ENCODE peak calls at places on chromosomes 12 and 14, in eight cellular contexts. S is PC-9, N is HL-60, U is GM13976, C is dorsolateral prefrontal cortex, X is glutamatergic neuron, D is epithelial cell of esophagus, F is heart right ventricle. P is an unnamed sample.

GRCh38 chr12:111429760-111430417 is 24.2 kb downstream of the SH2B3 start:
- DNase-seq in S (no peak), N (no peak), X (no peak), F (no peak), U (peak; percentile 61), C (no peak), D (no peak), P (peak; percentile 59)

GRCh38 chr12:989751-990278 is 1.2 kb upstream of the ERC1 start:
- DNase-seq in C (peak; percentile 20), D (peak; percentile 49), N (no peak), F (peak; percentile 13), U (no peak), X (peak; percentile 31), S (no peak), P (no peak)

GRCh38 chr12:108722992-108723766 is 8.1 kb downstream of the CORO1C start:
- DNase-seq in X (no peak), F (no peak), C (no peak), S (peak; percentile 92), N (no peak), U (no peak), D (peak; percentile 83), P (no peak)

GRCh38 chr12:56315256-56315625 is 547 bp downstream of the CNPY2 start:
- DNase-seq in C (peak; percentile 68), U (peak; percentile 31), F (peak; percentile 11), N (no peak), S (no peak), X (no peak), D (peak; percentile 22), P (no peak)

GRCh38 chr12:54338682-54339296 is 13.9 kb downstream of the COPZ1 start:
- DNase-seq in S (no peak), N (no peak), C (no peak), X (no peak), F (no peak), U (no peak), D (no peak), P (no peak)

GRCh38 chr12:42859612-42860011 is 270.1 kb upstream of the PRICKLE1 start:
- DNase-seq in X (no peak), C (peak; percentile 13), N (no peak), D (no peak), S (no peak), F (no peak), U (no peak), P (no peak)

GRCh38 chr14:104075530-104076151 is 9.9 kb upstream of the ASPG start:
- DNase-seq in X (peak; percentile 23), C (no peak), N (no peak), U (no peak), D (peak; percentile 18), S (no peak), F (no peak), P (no peak)

GRCh38 chr14:88798161-88798560 is 5.4 kb upstream of the EML5 start:
- DNase-seq in U (no peak), N (no peak), F (no peak), C (no peak), D (no peak), X (no peak), S (no peak), P (no peak)

GRCh38 chr14:75769047-75769685 is 108.1 kb downstream of the TTLL5 start:
- DNase-seq in F (no peak), X (no peak), S (no peak), U (peak; percentile 11), C (no peak), D (peak; percentile 7), N (no peak), P (peak; percentile 10)

GRCh38 chr14:69055125-69055524 is 76.0 kb upstream of the ACTN1 start:
- DNase-seq in C (no peak), N (no peak), U (no peak), X (no peak), F (no peak), S (peak; percentile 23), D (peak; percentile 29), P (no peak)

GRCh38 chr14:70789361-70789760 is 20.0 kb downstream of the MAP3K9 start:
- DNase-seq in F (no peak), X (no peak), C (no peak), D (peak; percentile 84), U (no peak), N (no peak), S (no peak), P (no peak)

GRCh38 chr14:99656171-99656570 is 11.2 kb downstream of the HHIPL1 start:
- DNase-seq in C (no peak), U (no peak), D (no peak), F (no peak), S (no peak), N (no peak), X (no peak), P (no peak)

GRCh38 chr12:125203145-125203765 is 138.0 kb downstream of the AACS start:
- DNase-seq in U (no peak), D (peak; percentile 11), F (no peak), C (no peak), X (no peak), N (no peak), S (no peak), P (no peak)

GRCh38 chr12:73445658-73446324 is 1091.8 kb upstream of the ATXN7L3B start:
- DNase-seq in F (no peak), U (no peak), C (no peak), N (no peak), X (no peak), S (no peak), D (no peak), P (no peak)

GRCh38 chr14:91867316-91867988 is at the start of gene TC2N:
- DNase-seq in S (no peak), U (no peak), X (no peak), F (no peak), D (no peak), N (no peak), C (no peak), P (no peak)

GRCh38 chr12:45234134-45234865 is 18.4 kb downstream of the ANO6 start:
- DNase-seq in U (no peak), C (no peak), F (peak; percentile 51), S (peak; percentile 97), X (no peak), N (no peak), D (peak; percentile 98), P (no peak)

GRCh38 chr12:102439391-102440108 is 40.8 kb downstream of the IGF1 start:
- DNase-seq in N (no peak), X (no peak), F (no peak), S (no peak), C (no peak), U (no peak), D (no peak), P (no peak)

GRCh38 chr12:31017535-31017934 is 56.1 kb upstream of the DDX11 start:
- DNase-seq in C (no peak), S (no peak), X (no peak), D (no peak), F (no peak), U (no peak), N (no peak), P (no peak)

GRCh38 chr12:118704517-118704916 is 276.8 kb upstream of the SRRM4 start:
- DNase-seq in N (no peak), X (no peak), S (no peak), F (no peak), C (peak; percentile 13), D (no peak), U (no peak), P (no peak)

GRCh38 chr12:1919284-1919683 is 832 bp upstream of the CACNA2D4 start:
- DNase-seq in C (peak; percentile 2), D (no peak), U (no peak), X (no peak), N (no peak), S (no peak), F (no peak), P (peak; percentile 10)

GRCh38 chr12:64252708-64253107 is 30.6 kb upstream of the KICS2 start:
- DNase-seq in X (no peak), N (no peak), D (peak; percentile 64), U (no peak), C (no peak), F (no peak), S (no peak), P (no peak)

GRCh38 chr14:79840068-79840467 is 371.2 kb downstream of the DIO2 start:
- DNase-seq in X (no peak), U (no peak), F (no peak), C (no peak), D (no peak), N (no peak), S (no peak), P (no peak)

DNA sequence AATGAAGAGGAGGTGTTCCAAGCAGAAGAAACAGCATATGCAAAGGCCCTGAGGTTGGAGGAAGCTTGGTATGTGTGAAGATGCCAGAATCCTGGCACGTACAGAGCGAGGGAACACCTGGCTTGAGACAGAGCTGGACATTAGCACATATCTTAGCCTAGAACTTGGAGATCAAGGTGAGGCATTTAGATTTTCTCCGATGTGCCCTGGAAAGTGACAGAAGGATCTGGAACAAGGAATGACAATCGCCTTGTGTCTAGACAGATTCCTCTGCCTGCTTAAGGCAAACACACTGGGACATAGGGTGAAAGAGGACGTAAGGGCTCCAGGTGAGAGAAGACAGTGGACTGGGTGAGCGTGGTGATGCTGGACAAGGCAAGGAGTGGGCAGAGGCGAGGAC is 32.2 kb upstream of the NOS1 start:
- DNase-seq in N (no peak), X (no peak), U (no peak), C (no peak), S (no peak), D (no peak), F (no peak), P (no peak)
- TF ChIP-seq CTCF in N (no peak), X (no peak), U (no peak), C (no peak), S (no peak), D (no peak), F (no peak), P (no peak)

GRCh38 chr14:93984987-93985410 is 8.6 kb upstream of the ASB2 start:
- DNase-seq in U (no peak), D (peak; percentile 27), N (no peak), S (no peak), F (peak; percentile 50), C (peak; percentile 82), X (peak; percentile 69), P (no peak)
- TF ChIP-seq CTCF in U (no peak), D (peak; percentile 24), N (peak; percentile 26), S (no peak), F (no peak), C (peak; percentile 30), X (peak; percentile 49), P (peak; percentile 29)

GRCh38 chr14:35895256-35895655 is 69.1 kb downstream of the BRMS1L start:
- DNase-seq in C (no peak), D (no peak), S (no peak), X (no peak), U (no peak), N (no peak), F (no peak), P (no peak)

DNA sequence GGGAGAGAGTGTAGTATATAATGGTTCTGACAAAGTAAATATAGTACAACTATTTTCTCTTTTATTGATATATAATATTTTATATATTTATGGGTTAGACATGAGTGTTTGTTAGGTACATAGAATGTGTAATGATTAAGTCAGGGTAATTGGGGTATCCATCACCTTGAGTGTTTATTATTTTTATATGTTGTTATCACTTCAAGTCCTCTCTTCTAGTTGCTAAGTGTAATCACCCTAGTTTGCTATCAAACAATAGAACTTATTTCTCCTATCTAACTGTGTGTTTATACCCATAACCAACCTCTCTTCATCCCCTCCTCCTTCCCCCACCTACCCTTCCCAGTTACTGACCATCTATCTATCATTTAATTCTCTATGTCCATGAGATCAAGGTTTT is 64.2 kb downstream of the BRMS1L start:
- DNase-seq in N (no peak), F (no peak), X (no peak), C (no peak), U (no peak), D (no peak), S (no peak), P (no peak)
- TF ChIP-seq CTCF in N (no peak), F (no peak), X (no peak), C (no peak), U (no peak), D (no peak), S (no peak), P (no peak)

GRCh38 chr12:131116437-131117117 is 162.9 kb downstream of the ADGRD1 start:
- DNase-seq in D (no peak), U (no peak), F (no peak), N (no peak), S (no peak), X (peak; percentile 51), C (no peak), P (no peak)
- TF ChIP-seq CTCF in D (no peak), U (no peak), F (peak; percentile 43), N (peak; percentile 1), S (no peak), X (peak; percentile 5), C (peak; percentile 37), P (peak; percentile 28)